ENCODE peak calls at places on chromosomes 7 and 10, in eight cellular contexts. P, W, R, B, C, N, E and V are unnamed samples. For H3K9me3, the result is how much of the 10 kb centered on the place peaks cover.

GRCh38 chr10:124827474-124827873 is 25.9 kb downstream of the ABRAXAS2 start:
- DNase-seq in E (no peak), R (no peak), P (peak), W (no peak), C (peak), N (no peak), B (no peak), V (no peak)

GRCh38 chr7:75985518-75986146 is 8.8 kb downstream of the TMEM120A start:
- DNase-seq in C (no peak), R (peak), B (no peak), N (no peak), P (no peak), W (no peak), E (no peak), V (no peak)

GRCh38 chr10:21517983-21518628 is 7.4 kb downstream of the SKIDA1 start:
- DNase-seq in P (peak), N (no peak), B (no peak), W (no peak), E (no peak), C (no peak), R (no peak), V (no peak)

GRCh38 chr7:98727146-98727709 is 110.1 kb downstream of the NPTX2 start:
- DNase-seq in C (no peak), W (no peak), E (no peak), N (no peak), R (no peak), B (no peak), P (no peak), V (no peak)

GRCh38 chr10:44993922-44994751 is 6.6 kb upstream of the ZNF22 start:
- DNase-seq in N (no peak), R (no peak), C (no peak), W (no peak), P (no peak), E (no peak), B (no peak), V (no peak)

GRCh38 chr7:158043461-158044155 is 544.0 kb downstream of the PTPRN2 start:
- DNase-seq in E (no peak), B (peak), W (no peak), P (no peak), C (no peak), N (peak), R (no peak), V (no peak)

GRCh38 chr7:33940503-33940902 is 35.2 kb downstream of the BMPER start:
- DNase-seq in P (no peak), B (no peak), E (no peak), C (no peak), N (no peak), W (no peak), R (no peak), V (no peak)

GRCh38 chr10:71532878-71533277 is 136.2 kb downstream of the CDH23 start:
- DNase-seq in W (no peak), E (no peak), B (no peak), P (no peak), R (no peak), N (no peak), C (no peak), V (no peak)

GRCh38 chr7:106155027-106155426 is 42.9 kb upstream of the SYPL1 start:
- DNase-seq in C (no peak), B (no peak), N (no peak), E (no peak), W (no peak), R (no peak), P (no peak), V (no peak)

GRCh38 chr10:78505657-78506056 is 472.0 kb downstream of the RPS24 start:
- DNase-seq in C (no peak), W (no peak), R (no peak), P (no peak), E (no peak), B (no peak), N (no peak), V (no peak)

GRCh38 chr7:98251251-98251843 is 685 bp downstream of the TECPR1 start:
- DNase-seq in C (peak), R (peak), B (peak), E (no peak), P (peak), N (peak), W (no peak), V (peak)

GRCh38 chr7:44884553-44885393 is 557 bp downstream of the PURB start:
- DNase-seq in W (no peak), R (peak), E (peak), B (peak), C (peak), N (peak), P (peak), V (peak)

GRCh38 chr7:16115374-16115773 is 306.0 kb downstream of the CRPPA start:
- DNase-seq in N (no peak), C (no peak), P (no peak), W (no peak), R (no peak), B (no peak), E (no peak), V (no peak)
- H3K9me3 ChIP-seq in N (under half), C (under half), P (under half), W (under half), R (under half), B (under half), E (under half), V (under half)

DNA sequence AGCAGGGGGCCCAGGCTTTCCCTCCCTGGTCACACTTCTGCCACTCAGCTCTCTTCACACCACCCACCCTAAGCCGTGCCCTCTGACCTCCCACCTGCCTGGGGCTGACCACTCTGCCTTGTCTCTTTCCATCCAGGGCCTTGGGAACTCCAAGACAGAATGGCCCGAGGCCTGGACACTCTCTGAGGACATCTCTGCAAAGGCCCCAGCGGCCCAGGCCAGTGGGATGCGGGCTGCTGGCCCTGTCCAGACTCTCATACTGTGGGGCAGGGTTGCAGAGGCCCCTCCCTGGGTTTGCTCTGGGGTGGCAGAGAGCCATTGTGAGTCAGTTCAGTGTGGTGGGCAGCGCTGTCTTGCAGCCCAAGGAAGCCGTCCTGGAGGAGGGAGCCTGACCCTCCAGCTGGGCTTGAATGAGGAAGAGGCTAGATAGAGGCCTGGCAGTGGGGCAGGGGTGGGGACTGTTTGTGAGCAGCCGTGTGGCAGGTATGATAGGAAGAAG is 39.9 kb upstream of the RABGEF1 start:
- DNase-seq in R (no peak), W (no peak), P (no peak), B (no peak), E (no peak), C (no peak), N (no peak), V (no peak)
- H3K27ac ChIP-seq in R (peak), W (no peak), P (no peak), B (no peak), E (no peak), C (no peak), N (no peak), V (no peak)

DNA sequence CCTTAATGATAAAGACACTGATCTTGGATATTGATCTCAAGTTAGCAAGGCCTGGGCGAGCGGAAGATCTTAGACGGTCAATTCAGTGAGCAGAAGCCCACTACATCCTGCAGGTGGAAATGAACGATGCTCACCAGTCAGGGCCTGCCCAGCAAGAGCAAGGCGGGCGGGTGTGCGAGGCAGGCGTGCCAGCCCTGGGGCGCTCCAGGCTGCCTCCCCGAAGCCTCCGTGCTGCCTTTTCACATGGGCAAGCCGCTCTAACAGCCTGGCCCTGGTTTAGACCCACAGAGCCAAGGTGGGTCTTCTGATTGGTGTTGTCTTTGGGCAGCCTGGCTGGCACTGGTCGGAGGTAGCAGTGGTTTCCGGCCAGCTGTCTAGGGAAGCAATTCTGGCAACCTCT is 475.1 kb upstream of the FOXK1 start:
- DNase-seq in P (no peak), E (no peak), W (no peak), C (no peak), B (peak), N (no peak), R (no peak), V (no peak)
- H3K9me3 ChIP-seq in P (under half), E (under half), W (under half), C (under half), B (under half), N (under half), R (under half), V (under half)

DNA sequence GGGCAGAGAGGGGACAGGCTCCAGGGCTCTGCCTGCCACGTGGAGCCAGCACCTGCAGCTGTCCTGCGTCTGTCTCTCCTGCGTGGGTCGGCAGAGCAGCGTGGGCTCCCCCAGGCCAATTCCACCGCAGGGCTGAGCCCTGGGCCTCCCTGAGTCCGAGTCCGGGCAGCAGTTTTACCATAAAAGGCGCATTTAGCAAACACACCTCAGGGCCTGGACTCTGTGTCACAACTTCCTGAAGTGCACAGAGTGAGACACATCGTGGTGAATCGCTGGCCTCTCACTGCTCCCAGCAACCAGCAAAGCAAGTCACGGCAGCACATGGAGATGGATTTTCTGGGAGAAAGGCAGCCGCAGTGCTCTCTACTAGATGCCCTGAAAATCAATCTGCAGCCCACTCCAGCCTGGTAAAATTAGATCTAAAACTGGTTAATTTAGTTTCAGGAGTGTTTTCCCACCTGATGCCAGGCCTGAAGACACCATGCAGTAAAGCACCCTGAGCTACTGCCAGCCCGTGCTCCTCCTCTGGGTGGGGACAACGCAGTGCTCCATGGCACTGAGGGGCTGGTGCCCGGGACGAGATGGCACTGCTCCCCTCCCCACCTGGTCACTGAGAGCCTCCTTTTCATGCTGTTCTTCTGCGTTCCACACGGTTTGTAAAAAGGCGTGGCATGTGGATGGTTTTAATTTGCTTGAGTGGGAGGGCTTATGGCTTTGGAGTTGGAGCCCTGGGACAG is 337.0 kb downstream of the ADARB2 start:
- DNase-seq in C (no peak), B (no peak), N (no peak), E (no peak), P (no peak), W (no peak), R (no peak), V (no peak)
- H3K27ac ChIP-seq in C (no peak), B (no peak), N (no peak), E (no peak), P (no peak), W (no peak), R (no peak), V (no peak)

GRCh38 chr7:138954545-138955475 is 26.4 kb downstream of the KIAA1549 start:
- DNase-seq in N (no peak), E (no peak), R (no peak), C (no peak), W (no peak), P (no peak), B (no peak), V (no peak)
- H3K9me3 ChIP-seq in N (under half), E (under half), R (under half), C (under half), W (under half), P (under half), B (under half), V (under half)

GRCh38 chr10:43091846-43092245 is 15.0 kb downstream of the RET start:
- DNase-seq in N (no peak), C (no peak), E (no peak), P (no peak), B (no peak), W (no peak), R (no peak), V (no peak)

GRCh38 chr10:43090188-43090587 is 13.3 kb downstream of the RET start:
- DNase-seq in P (no peak), C (no peak), W (no peak), B (no peak), N (no peak), E (no peak), R (no peak), V (no peak)

GRCh38 chr10:43094091-43094484 is 17.2 kb downstream of the RET start:
- DNase-seq in E (no peak), B (no peak), W (no peak), C (no peak), R (no peak), P (no peak), N (no peak), V (no peak)

GRCh38 chr10:43090664-43091063 is 13.8 kb downstream of the RET start:
- DNase-seq in R (no peak), N (no peak), E (no peak), W (no peak), B (no peak), C (no peak), P (no peak), V (no peak)

DNA sequence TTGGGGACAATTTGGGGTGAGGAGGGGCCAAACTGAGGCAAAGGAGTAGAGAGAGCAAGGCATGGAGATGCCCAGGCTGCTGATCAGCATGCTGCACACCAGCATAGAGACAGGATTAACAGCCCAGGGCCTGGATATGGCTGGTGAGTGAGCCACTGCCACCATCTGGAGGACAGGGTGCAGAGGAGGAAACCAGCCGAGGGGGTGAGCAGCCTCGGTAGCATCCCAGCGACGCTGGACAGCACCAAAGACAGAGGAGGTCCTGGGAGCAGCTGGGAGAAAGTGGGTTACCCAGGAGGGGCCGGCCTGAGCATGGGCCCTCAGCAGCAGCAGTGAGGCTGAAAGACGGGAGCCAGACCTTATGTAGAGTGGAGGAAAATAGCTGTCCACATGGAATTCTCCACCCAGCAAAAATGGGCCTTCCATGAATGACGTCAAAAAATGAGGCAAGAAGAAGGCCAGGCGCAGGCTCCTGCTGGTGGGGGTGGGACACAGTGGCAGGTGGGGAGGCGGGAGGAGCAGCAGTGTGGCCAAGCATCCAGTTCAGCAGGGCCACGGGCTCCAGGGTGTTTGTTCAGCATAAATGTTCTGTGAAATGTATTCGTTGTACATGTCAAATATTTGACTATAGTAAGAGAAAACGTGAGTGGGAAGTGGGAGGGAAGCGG is 16.7 kb downstream of the RET start:
- DNase-seq in R (no peak), P (no peak), N (no peak), B (no peak), W (no peak), C (no peak), E (no peak), V (no peak)
- H3K27ac ChIP-seq in R (no peak), P (no peak), N (no peak), B (no peak), W (no peak), C (no peak), E (no peak), V (no peak)

GRCh38 chr7:4386190-4386589 is 295.9 kb upstream of the FOXK1 start:
- DNase-seq in P (no peak), E (no peak), R (no peak), C (no peak), N (no peak), B (no peak), W (no peak), V (no peak)
- H3K9me3 ChIP-seq in P (under half), E (under half), R (under half), C (under half), N (under half), B (under half), W (under half), V (under half)

DNA sequence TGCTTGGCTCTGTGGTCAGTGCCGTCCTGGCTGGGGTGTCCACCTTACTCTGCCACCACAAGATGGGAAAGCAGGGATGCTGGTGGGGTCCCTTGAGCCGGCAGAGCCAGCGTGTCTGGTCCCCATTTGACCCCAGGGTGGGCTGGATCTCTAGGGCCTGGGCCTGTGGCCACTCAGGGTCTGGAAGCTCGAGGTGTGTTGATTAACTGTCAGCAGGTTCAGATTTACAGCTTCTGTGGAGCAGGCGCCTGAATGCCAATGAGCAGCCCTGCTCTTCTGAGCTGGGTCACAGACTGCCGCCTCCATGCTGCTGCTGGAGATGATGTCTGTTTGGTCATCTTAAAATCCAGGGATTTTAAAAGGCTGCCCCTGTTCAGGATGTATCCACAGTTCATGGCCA is 11.3 kb upstream of the DPYSL4 start:
- DNase-seq in W (no peak), R (peak), P (no peak), N (no peak), C (no peak), E (no peak), B (no peak), V (no peak)
- H3K27ac ChIP-seq in W (no peak), R (no peak), P (no peak), N (no peak), C (no peak), E (no peak), B (no peak), V (no peak)